ENCODE peak calls at places on chromosome 22, in ten cellular contexts. C, B, L, D, W, S, F, Q, H and P are unnamed samples.

GRCh38 chr22:27670701-27671412 is 130.7 kb downstream of the MN1 start:
- DNase-seq in C (no peak), B (no peak), L (peak; percentile 44), D (peak; percentile 93), W (no peak), S (peak; percentile 42), F (no peak), Q (no peak), H (peak; percentile 50), P (no peak)

GRCh38 chr22:20396639-20397038 is 2.7 kb downstream of the ZNF74 start:
- DNase-seq in C (peak; percentile 35), B (peak; percentile 55), L (peak; percentile 22), D (no peak), W (no peak), S (peak; percentile 52), F (peak; percentile 38), Q (peak; percentile 71), H (no peak), P (peak; percentile 15)

GRCh38 chr22:20918663-20919220 is 1.5 kb downstream of the CRKL start:
- DNase-seq in C (no peak), B (no peak), L (no peak), D (peak; percentile 35), W (no peak), S (no peak), F (no peak), Q (no peak), H (no peak), P (no peak)

GRCh38 chr22:27461470-27461869 is 340.1 kb downstream of the MN1 start:
- DNase-seq in C (peak; percentile 92), B (peak; percentile 97), L (peak; percentile 70), D (peak; percentile 45), W (no peak), S (peak; percentile 79), F (peak; percentile 80), Q (peak; percentile 39), H (no peak), P (no peak)

GRCh38 chr22:40015346-40015976 is 20.7 kb downstream of the FAM83F start:
- DNase-seq in C (no peak), B (no peak), L (no peak), D (no peak), W (no peak), S (no peak), F (no peak), Q (no peak), H (no peak), P (no peak)

GRCh38 chr22:20211997-20212753 is 55.9 kb downstream of the RTN4R start:
- DNase-seq in C (peak; percentile 7), B (peak; percentile 58), L (peak; percentile 52), D (no peak), W (no peak), S (no peak), F (no peak), Q (no peak), H (peak; percentile 38), P (no peak)

GRCh38 chr22:17411213-17411612 is 42.0 kb downstream of the CECR2 start:
- DNase-seq in C (no peak), B (peak; percentile 63), L (peak; percentile 81), D (no peak), W (no peak), S (no peak), F (no peak), Q (no peak), H (no peak), P (no peak)

GRCh38 chr22:25845985-25846745 is 104.2 kb downstream of the MYO18B start:
- DNase-seq in C (no peak), B (peak; percentile 2), L (no peak), D (no peak), W (peak; percentile 64), S (no peak), F (no peak), Q (no peak), H (no peak), P (peak; percentile 70)

GRCh38 chr22:17401728-17402127 is 32.5 kb downstream of the CECR2 start:
- DNase-seq in C (no peak), B (no peak), L (no peak), D (no peak), W (no peak), S (no peak), F (no peak), Q (no peak), H (no peak), P (no peak)

GRCh38 chr22:24926849-24927579 is 19.5 kb downstream of the LHFPL7 start:
- DNase-seq in C (no peak), B (peak; percentile 92), L (peak; percentile 69), D (no peak), W (no peak), S (peak; percentile 9), F (no peak), Q (no peak), H (no peak), P (no peak)

GRCh38 chr22:32880906-32881596 is 79.5 kb downstream of the TIMP3 start:
- DNase-seq in C (peak; percentile 73), B (peak; percentile 46), L (peak; percentile 95), D (no peak), W (no peak), S (peak; percentile 82), F (no peak), Q (peak; percentile 53), H (peak; percentile 60), P (no peak)

GRCh38 chr22:20031732-20032406 is 11.0 kb downstream of the TANGO2 start:
- DNase-seq in C (no peak), B (no peak), L (no peak), D (no peak), W (peak; percentile 89), S (no peak), F (no peak), Q (no peak), H (no peak), P (peak; percentile 35)

GRCh38 chr22:31618057-31618456 is 44.0 kb downstream of the PISD start:
- DNase-seq in C (no peak), B (no peak), L (no peak), D (no peak), W (no peak), S (no peak), F (no peak), Q (no peak), H (no peak), P (no peak)

GRCh38 chr22:44365832-44366231 is 53.1 kb upstream of the SHISAL1 start:
- DNase-seq in C (no peak), B (no peak), L (no peak), D (no peak), W (peak; percentile 79), S (no peak), F (no peak), Q (no peak), H (no peak), P (no peak)

GRCh38 chr22:49392247-49392646 is 435.4 kb downstream of the BRD1 start:
- DNase-seq in C (no peak), B (no peak), L (no peak), D (no peak), W (no peak), S (no peak), F (no peak), Q (no peak), H (no peak), P (no peak)

GRCh38 chr22:20807315-20807752 is 33.4 kb downstream of the SERPIND1 start:
- DNase-seq in C (peak; percentile 98), B (peak; percentile 95), L (peak; percentile 76), D (no peak), W (peak; percentile 29), S (peak; percentile 96), F (peak; percentile 87), Q (peak; percentile 82), H (no peak), P (no peak)

GRCh38 chr22:50282361-50283144 is 12.4 kb upstream of the MAPK11 start:
- DNase-seq in C (peak; percentile 77), B (peak; percentile 58), L (peak; percentile 58), D (no peak), W (no peak), S (peak; percentile 80), F (no peak), Q (no peak), H (no peak), P (no peak)

GRCh38 chr22:41917375-41917905 is 2.6 kb upstream of the SHISA8 start:
- DNase-seq in C (no peak), B (no peak), L (no peak), D (no peak), W (no peak), S (no peak), F (no peak), Q (no peak), H (no peak), P (no peak)

GRCh38 chr22:48493733-48494132 is 1333.9 kb downstream of the BRD1 start:
- DNase-seq in C (no peak), B (no peak), L (no peak), D (no peak), W (peak; percentile 56), S (no peak), F (no peak), Q (no peak), H (no peak), P (no peak)

DNA sequence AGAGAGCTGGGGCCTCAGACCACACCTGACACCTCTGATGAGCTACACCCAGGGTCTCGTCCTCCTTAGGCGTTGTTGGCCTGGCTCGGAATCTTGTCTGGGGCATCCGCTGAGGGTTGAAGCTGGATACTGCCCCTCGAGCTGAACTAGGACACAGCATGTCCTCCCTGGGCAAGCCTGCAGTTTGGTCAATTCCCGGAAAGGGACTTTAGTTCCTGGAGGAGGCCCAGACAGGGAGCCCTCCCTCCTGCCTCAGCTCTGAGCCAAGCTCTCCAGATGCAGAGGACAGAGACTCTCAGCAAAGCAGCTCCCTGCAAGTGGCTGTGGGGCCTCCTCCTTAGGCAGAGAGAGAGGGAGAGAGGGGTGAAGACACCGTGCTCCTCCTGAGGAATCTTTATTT is 4.9 kb downstream of the APOL3 start:
- DNase-seq in C (no peak), B (peak; percentile 45), L (peak; percentile 56), D (no peak), W (peak; percentile 93), S (peak; percentile 9), F (no peak), Q (no peak), H (peak; percentile 71), P (no peak)
- H3K4me3 ChIP-seq in C (no peak overlapping the region), B (no peak overlapping the region), L (no peak overlapping the region), D (no peak overlapping the region), W (no peak overlapping the region), S (peak overlapping the region; percentile 76), F (no peak overlapping the region), Q (no peak overlapping the region), H (peak overlapping the region; percentile 65), P (no peak overlapping the region)

GRCh38 chr22:47022075-47022473 is 259.6 kb downstream of the TBC1D22A start:
- DNase-seq in C (peak; percentile 22), B (peak; percentile 33), L (no peak), D (no peak), W (peak; percentile 52), S (no peak), F (no peak), Q (no peak), H (no peak), P (no peak)
- H3K4me3 ChIP-seq in C (no peak overlapping the region), B (no peak overlapping the region), L (no peak overlapping the region), D (no peak overlapping the region), W (no peak overlapping the region), S (no peak overlapping the region), F (no peak overlapping the region), Q (no peak overlapping the region), H (no peak overlapping the region), P (no peak overlapping the region)

GRCh38 chr22:18979957-18980356 is 43.9 kb upstream of the PRODH start:
- DNase-seq in C (no peak), B (no peak), L (no peak), D (no peak), W (no peak), S (no peak), F (no peak), Q (no peak), H (no peak), P (no peak)
- H3K4me3 ChIP-seq in C (no peak overlapping the region), B (no peak overlapping the region), L (no peak overlapping the region), D (no peak overlapping the region), W (no peak overlapping the region), S (no peak overlapping the region), F (no peak overlapping the region), Q (no peak overlapping the region), H (no peak overlapping the region), P (no peak overlapping the region)

GRCh38 chr22:46106279-46107022 is 43.9 kb upstream of the PPARA start:
- DNase-seq in C (no peak), B (no peak), L (no peak), D (no peak), W (no peak), S (no peak), F (no peak), Q (no peak), H (no peak), P (no peak)
- H3K4me3 ChIP-seq in C (no peak overlapping the region), B (no peak overlapping the region), L (no peak overlapping the region), D (no peak overlapping the region), W (no peak overlapping the region), S (peak overlapping the region; percentile 29), F (no peak overlapping the region), Q (no peak overlapping the region), H (peak overlapping the region; percentile 19), P (no peak overlapping the region)